ENCODE peak calls at places on chromosomes 7 and 10, in seven cellular contexts. D, R, V, L, A, I and Q are unnamed samples.

GRCh38 chr7:55144333-55144954 is 125.6 kb downstream of the EGFR start:
- DNase-seq in A (no peak), L (no peak), V (no peak), R (no peak), D (no peak), I (peak; percentile 50), Q (no peak)

GRCh38 chr10:97393034-97393573 is 8.0 kb downstream of the RRP12 start:
- DNase-seq in R (no peak), I (no peak), D (no peak), L (no peak), V (no peak), A (no peak), Q (no peak)

GRCh38 chr7:972670-973309 is 2.6 kb downstream of the COX19 start:
- DNase-seq in R (no peak), L (no peak), V (no peak), A (no peak), D (no peak), I (no peak), Q (no peak)

GRCh38 chr7:7100432-7100849 is 81.9 kb upstream of the C1GALT1 start:
- DNase-seq in R (peak; percentile 96), V (no peak), L (no peak), I (peak; percentile 85), D (no peak), A (no peak), Q (no peak)

GRCh38 chr7:42053834-42054233 is 183.2 kb downstream of the GLI3 start:
- DNase-seq in L (no peak), D (no peak), A (no peak), V (no peak), R (no peak), I (no peak), Q (no peak)

GRCh38 chr7:57305192-57305748 is 144.7 kb upstream of the ZNF716 start:
- DNase-seq in D (no peak), I (peak; percentile 9), R (no peak), V (no peak), A (no peak), L (no peak), Q (no peak)

GRCh38 chr10:4006051-4006450 is 221.0 kb upstream of the KLF6 start:
- DNase-seq in D (no peak), L (peak; percentile 21), R (no peak), V (peak; percentile 22), A (no peak), I (no peak), Q (no peak)

GRCh38 chr7:105906690-105907089 is 30.3 kb upstream of the ATXN7L1 start:
- DNase-seq in L (no peak), I (no peak), A (no peak), V (no peak), D (no peak), R (no peak), Q (no peak)

GRCh38 chr10:43874984-43875383 is 226.3 kb upstream of the ZNF32 start:
- DNase-seq in V (no peak), L (no peak), R (no peak), D (no peak), I (no peak), A (no peak), Q (no peak)

GRCh38 chr10:87634311-87634710 is 25.4 kb upstream of the PAPSS2 start:
- DNase-seq in L (no peak), I (no peak), R (no peak), V (no peak), A (no peak), D (no peak), Q (no peak)

GRCh38 chr7:47453093-47454056 is 128.5 kb downstream of the TNS3 start:
- DNase-seq in A (peak; percentile 58), I (no peak), D (no peak), V (peak; percentile 66), R (peak; percentile 69), L (peak; percentile 80), Q (no peak)

GRCh38 chr7:77327067-77327931 is 88.8 kb downstream of the GSAP start:
- DNase-seq in L (peak; percentile 35), D (no peak), R (peak; percentile 74), I (no peak), V (peak; percentile 57), A (peak; percentile 29), Q (no peak)

GRCh38 chr7:37128644-37129043 is 320.0 kb downstream of the ELMO1 start:
- DNase-seq in D (no peak), V (no peak), I (no peak), A (no peak), R (no peak), L (no peak), Q (no peak)

GRCh38 chr7:99473315-99473596 is 566 bp downstream of the ZNF789 start:
- DNase-seq in R (peak; percentile 74), L (no peak), I (no peak), D (no peak), V (no peak), A (no peak), Q (no peak)

GRCh38 chr7:4882169-4882741 is 1.3 kb downstream of the RADIL start:
- DNase-seq in L (peak; percentile 67), I (no peak), V (peak; percentile 82), R (no peak), D (no peak), A (peak; percentile 58), Q (no peak)

GRCh38 chr7:20249924-20250323 is 32.7 kb upstream of the MACC1 start:
- DNase-seq in D (no peak), L (no peak), I (no peak), R (no peak), A (no peak), V (no peak), Q (no peak)

GRCh38 chr10:127678091-127678490 is 58.9 kb upstream of the FOXI2 start:
- DNase-seq in R (no peak), A (no peak), I (no peak), V (no peak), D (no peak), L (no peak), Q (no peak)

GRCh38 chr7:55177589-55178261 is 158.9 kb downstream of the EGFR start:
- DNase-seq in I (no peak), D (no peak), L (no peak), V (peak; percentile 79), R (no peak), A (peak; percentile 49), Q (no peak)

GRCh38 chr10:86688398-86688921 is 20.1 kb downstream of the LDB3 start:
- DNase-seq in A (no peak), L (no peak), V (peak; percentile 54), I (peak; percentile 64), D (peak; percentile 42), R (peak; percentile 50), Q (no peak)

GRCh38 chr10:80173441-80173840 is 31.9 kb downstream of the ANXA11 start:
- DNase-seq in A (no peak), V (no peak), L (peak; percentile 67), I (no peak), D (no peak), R (no peak), Q (no peak)

GRCh38 chr7:44618045-44618444 is 11.6 kb downstream of the OGDH start:
- DNase-seq in L (no peak), A (no peak), D (no peak), I (no peak), V (no peak), R (no peak), Q (no peak)

DNA sequence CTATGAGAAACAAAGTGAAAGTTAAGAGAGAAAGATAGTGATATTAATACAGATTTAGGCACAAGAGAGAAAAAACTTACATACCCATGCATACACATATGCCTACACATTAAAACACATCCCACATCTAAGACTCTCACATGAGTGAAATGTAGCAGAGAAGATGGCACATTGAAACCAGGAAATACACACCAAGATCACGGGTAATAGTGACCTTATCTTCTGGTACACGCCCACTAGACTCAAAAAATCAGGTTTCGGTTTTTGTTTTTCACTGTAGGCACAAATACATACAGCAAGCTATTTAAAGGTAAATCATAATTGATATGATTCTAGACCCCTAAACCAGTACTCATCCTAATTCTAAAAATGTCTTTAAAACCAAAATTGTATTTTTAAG is 225.2 kb upstream of the TAC1 start:
- DNase-seq in A (no peak), R (no peak), I (no peak), L (no peak), V (no peak), D (no peak), Q (peak; percentile 8)
- H3K4me3 ChIP-seq in A (no peak overlapping the region), R (no peak overlapping the region), I (no peak overlapping the region), L (no peak overlapping the region), V (no peak overlapping the region), D (no peak overlapping the region), Q (no peak overlapping the region)

GRCh38 chr7:66082886-66083415 is 7.3 kb downstream of the ASL start:
- DNase-seq in L (no peak), R (no peak), V (no peak), D (no peak), A (no peak), I (no peak), Q (no peak)

GRCh38 chr7:66082083-66082482 is 6.5 kb downstream of the ASL start:
- DNase-seq in A (no peak), V (no peak), D (no peak), R (no peak), I (no peak), L (no peak), Q (no peak)

GRCh38 chr7:66088861-66089838 is 13.5 kb downstream of the ASL start:
- DNase-seq in V (no peak), A (no peak), I (no peak), R (no peak), D (no peak), L (no peak), Q (no peak)

GRCh38 chr7:66078067-66078466 is 2.4 kb downstream of the ASL start:
- DNase-seq in R (no peak), A (peak; percentile 35), D (no peak), V (no peak), L (no peak), I (no peak), Q (no peak)

GRCh38 chr7:66083677-66084076 is 8.1 kb downstream of the ASL start:
- DNase-seq in L (no peak), I (no peak), A (no peak), D (no peak), V (no peak), R (no peak), Q (no peak)
- TF ChIP-seq CTCF in L (no peak), I (peak; percentile 43), A (no peak), D (no peak), V (no peak), R (no peak), Q (no peak)

DNA sequence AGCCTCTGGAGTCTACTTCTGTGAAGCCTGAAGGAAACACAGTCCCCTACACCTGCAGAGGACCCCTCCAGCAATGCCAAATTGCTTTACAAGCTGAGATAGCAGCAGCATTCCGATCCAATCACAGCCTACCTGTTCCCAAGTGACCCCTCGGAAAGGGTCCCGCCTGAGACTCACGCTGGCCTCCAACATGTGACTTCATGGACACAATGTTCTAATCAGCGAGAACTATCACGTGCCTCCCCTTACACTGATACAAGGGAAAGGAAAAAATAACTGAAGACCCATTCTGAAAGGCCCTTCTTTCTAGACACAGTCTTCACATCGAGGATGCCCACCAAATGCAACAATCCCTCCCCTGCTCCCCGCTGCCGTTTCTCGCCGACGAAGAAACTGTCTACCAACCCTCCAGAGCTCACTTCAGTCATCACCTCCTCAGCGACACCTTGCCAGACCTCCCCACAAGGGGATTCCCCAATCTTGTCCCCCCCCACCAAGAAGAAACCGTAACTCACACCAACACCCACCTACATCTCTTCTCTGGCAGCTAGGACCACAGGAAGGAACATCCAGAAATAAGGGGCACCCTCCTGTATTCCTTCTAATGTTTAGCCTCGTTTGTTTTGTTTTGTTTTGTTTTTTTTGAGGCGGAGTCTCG is 1.8 kb downstream of the SNX8 start:
- DNase-seq in R (no peak), A (no peak), D (no peak), V (no peak), I (no peak), L (no peak), Q (no peak)
- H3K4me3 ChIP-seq in R (no peak overlapping the region), A (no peak overlapping the region), D (no peak overlapping the region), V (no peak overlapping the region), I (no peak overlapping the region), L (no peak overlapping the region), Q (peak overlapping the region; percentile 95)

GRCh38 chr10:1059902-1060301 is 3.7 kb downstream of the WDR37 start:
- DNase-seq in V (no peak), A (no peak), D (no peak), R (peak; percentile 87), I (no peak), L (no peak), Q (no peak)
- TF ChIP-seq CTCF in V (no peak), A (no peak), D (no peak), R (no peak), I (no peak), L (no peak), Q (no peak)